ENCODE peak calls at places on chromosome 21, in ten cellular contexts. One of them, this sample, is unnamed.

GRCh38 chr21:44966135-44967081 is 26.6 kb downstream of the SLX9 start:
- DNase-seq in anterior cingulate cortex: no peak
- DNase-seq in T-helper 17 cell: no peak
- DNase-seq in mucosa of gallbladder: no peak
- DNase-seq in activated naive CD8-positive, alpha-beta T cell treated with anti-CD3 and anti-CD28 coated beads, Interleukin-2, amount 50 U/mL, for 24 hours: no peak
- DNase-seq in CD8-positive, alpha-beta memory T cell: no peak
- DNase-seq in trophoblast cell: no peak
- DNase-seq in M059J: no peak
- DNase-seq in stimulated activated CD8-positive, alpha-beta memory T cell treated with anti-CD3 and anti-CD28 coated beads, Interleukin-4, amount 100 ng/mL, for 1 hour: no peak
- DNase-seq in astrocyte of the spinal cord: no peak
- DNase-seq in this sample: no peak

GRCh38 chr21:45405819-45406762 is 1.1 kb downstream of the COL18A1 start:
- DNase-seq in trophoblast cell: no peak
- DNase-seq in mucosa of gallbladder: no peak
- DNase-seq in anterior cingulate cortex: no peak
- DNase-seq in M059J: peak; percentile 61
- DNase-seq in astrocyte of the spinal cord: peak; percentile 50
- DNase-seq in activated naive CD8-positive, alpha-beta T cell treated with anti-CD3 and anti-CD28 coated beads, Interleukin-2, amount 50 U/mL, for 24 hours: no peak
- DNase-seq in stimulated activated CD8-positive, alpha-beta memory T cell treated with anti-CD3 and anti-CD28 coated beads, Interleukin-4, amount 100 ng/mL, for 1 hour: no peak
- DNase-seq in T-helper 17 cell: no peak
- DNase-seq in CD8-positive, alpha-beta memory T cell: no peak
- DNase-seq in this sample: peak; percentile 28

GRCh38 chr21:40686526-40686925 is 160.4 kb downstream of the DSCAM start:
- DNase-seq in trophoblast cell: no peak
- DNase-seq in stimulated activated CD8-positive, alpha-beta memory T cell treated with anti-CD3 and anti-CD28 coated beads, Interleukin-4, amount 100 ng/mL, for 1 hour: no peak
- DNase-seq in T-helper 17 cell: no peak
- DNase-seq in M059J: no peak
- DNase-seq in astrocyte of the spinal cord: no peak
- DNase-seq in mucosa of gallbladder: no peak
- DNase-seq in activated naive CD8-positive, alpha-beta T cell treated with anti-CD3 and anti-CD28 coated beads, Interleukin-2, amount 50 U/mL, for 24 hours: no peak
- DNase-seq in anterior cingulate cortex: no peak
- DNase-seq in CD8-positive, alpha-beta memory T cell: no peak
- DNase-seq in this sample: no peak

GRCh38 chr21:31895069-31895851 is 22.4 kb downstream of the HUNK start:
- DNase-seq in astrocyte of the spinal cord: no peak
- DNase-seq in trophoblast cell: no peak
- DNase-seq in stimulated activated CD8-positive, alpha-beta memory T cell treated with anti-CD3 and anti-CD28 coated beads, Interleukin-4, amount 100 ng/mL, for 1 hour: no peak
- DNase-seq in CD8-positive, alpha-beta memory T cell: no peak
- DNase-seq in M059J: no peak
- DNase-seq in mucosa of gallbladder: no peak
- DNase-seq in activated naive CD8-positive, alpha-beta T cell treated with anti-CD3 and anti-CD28 coated beads, Interleukin-2, amount 50 U/mL, for 24 hours: no peak
- DNase-seq in anterior cingulate cortex: no peak
- DNase-seq in T-helper 17 cell: no peak
- DNase-seq in this sample: no peak

GRCh38 chr21:37658994-37659458 is 257.2 kb downstream of the KCNJ6 start:
- DNase-seq in anterior cingulate cortex: no peak
- DNase-seq in M059J: peak; percentile 92
- DNase-seq in astrocyte of the spinal cord: peak; percentile 64
- DNase-seq in CD8-positive, alpha-beta memory T cell: no peak
- DNase-seq in mucosa of gallbladder: peak; percentile 16
- DNase-seq in stimulated activated CD8-positive, alpha-beta memory T cell treated with anti-CD3 and anti-CD28 coated beads, Interleukin-4, amount 100 ng/mL, for 1 hour: no peak
- DNase-seq in T-helper 17 cell: no peak
- DNase-seq in activated naive CD8-positive, alpha-beta T cell treated with anti-CD3 and anti-CD28 coated beads, Interleukin-2, amount 50 U/mL, for 24 hours: no peak
- DNase-seq in trophoblast cell: peak; percentile 53
- DNase-seq in this sample: no peak

GRCh38 chr21:44735821-44736220 is 24.4 kb upstream of the TSPEAR start:
- DNase-seq in CD8-positive, alpha-beta memory T cell: no peak
- DNase-seq in trophoblast cell: no peak
- DNase-seq in stimulated activated CD8-positive, alpha-beta memory T cell treated with anti-CD3 and anti-CD28 coated beads, Interleukin-4, amount 100 ng/mL, for 1 hour: no peak
- DNase-seq in anterior cingulate cortex: no peak
- DNase-seq in T-helper 17 cell: no peak
- DNase-seq in astrocyte of the spinal cord: no peak
- DNase-seq in activated naive CD8-positive, alpha-beta T cell treated with anti-CD3 and anti-CD28 coated beads, Interleukin-2, amount 50 U/mL, for 24 hours: no peak
- DNase-seq in mucosa of gallbladder: no peak
- DNase-seq in M059J: no peak
- DNase-seq in this sample: no peak

GRCh38 chr21:42847726-42848125 is 31.6 kb downstream of the WDR4 start:
- DNase-seq in M059J: no peak
- DNase-seq in activated naive CD8-positive, alpha-beta T cell treated with anti-CD3 and anti-CD28 coated beads, Interleukin-2, amount 50 U/mL, for 24 hours: no peak
- DNase-seq in CD8-positive, alpha-beta memory T cell: no peak
- DNase-seq in trophoblast cell: no peak
- DNase-seq in T-helper 17 cell: no peak
- DNase-seq in astrocyte of the spinal cord: no peak
- DNase-seq in stimulated activated CD8-positive, alpha-beta memory T cell treated with anti-CD3 and anti-CD28 coated beads, Interleukin-4, amount 100 ng/mL, for 1 hour: no peak
- DNase-seq in mucosa of gallbladder: no peak
- DNase-seq in anterior cingulate cortex: no peak
- DNase-seq in this sample: no peak

GRCh38 chr21:39319814-39320332 is 6.4 kb upstream of the BRWD1 start:
- DNase-seq in anterior cingulate cortex: no peak
- DNase-seq in trophoblast cell: no peak
- DNase-seq in T-helper 17 cell: no peak
- DNase-seq in CD8-positive, alpha-beta memory T cell: no peak
- DNase-seq in mucosa of gallbladder: no peak
- DNase-seq in activated naive CD8-positive, alpha-beta T cell treated with anti-CD3 and anti-CD28 coated beads, Interleukin-2, amount 50 U/mL, for 24 hours: no peak
- DNase-seq in M059J: no peak
- DNase-seq in stimulated activated CD8-positive, alpha-beta memory T cell treated with anti-CD3 and anti-CD28 coated beads, Interleukin-4, amount 100 ng/mL, for 1 hour: no peak
- DNase-seq in astrocyte of the spinal cord: no peak
- DNase-seq in this sample: no peak

GRCh38 chr21:37593015-37593414 is 226.4 kb downstream of the DYRK1A start:
- DNase-seq in trophoblast cell: no peak
- DNase-seq in T-helper 17 cell: no peak
- DNase-seq in astrocyte of the spinal cord: peak; percentile 6
- DNase-seq in M059J: no peak
- DNase-seq in mucosa of gallbladder: no peak
- DNase-seq in stimulated activated CD8-positive, alpha-beta memory T cell treated with anti-CD3 and anti-CD28 coated beads, Interleukin-4, amount 100 ng/mL, for 1 hour: no peak
- DNase-seq in CD8-positive, alpha-beta memory T cell: no peak
- DNase-seq in activated naive CD8-positive, alpha-beta T cell treated with anti-CD3 and anti-CD28 coated beads, Interleukin-2, amount 50 U/mL, for 24 hours: no peak
- DNase-seq in anterior cingulate cortex: no peak
- DNase-seq in this sample: no peak

GRCh38 chr21:34878940-34879339 is 170.2 kb downstream of the RUNX1 start:
- DNase-seq in CD8-positive, alpha-beta memory T cell: no peak
- DNase-seq in astrocyte of the spinal cord: no peak
- DNase-seq in activated naive CD8-positive, alpha-beta T cell treated with anti-CD3 and anti-CD28 coated beads, Interleukin-2, amount 50 U/mL, for 24 hours: no peak
- DNase-seq in mucosa of gallbladder: no peak
- DNase-seq in stimulated activated CD8-positive, alpha-beta memory T cell treated with anti-CD3 and anti-CD28 coated beads, Interleukin-4, amount 100 ng/mL, for 1 hour: no peak
- DNase-seq in anterior cingulate cortex: no peak
- DNase-seq in T-helper 17 cell: no peak
- DNase-seq in trophoblast cell: no peak
- DNase-seq in M059J: no peak
- DNase-seq in this sample: no peak

GRCh38 chr21:14691924-14692323 is 145.8 kb upstream of the SAMSN1 start:
- DNase-seq in activated naive CD8-positive, alpha-beta T cell treated with anti-CD3 and anti-CD28 coated beads, Interleukin-2, amount 50 U/mL, for 24 hours: no peak
- DNase-seq in T-helper 17 cell: no peak
- DNase-seq in CD8-positive, alpha-beta memory T cell: no peak
- DNase-seq in mucosa of gallbladder: no peak
- DNase-seq in anterior cingulate cortex: no peak
- DNase-seq in trophoblast cell: no peak
- DNase-seq in astrocyte of the spinal cord: no peak
- DNase-seq in stimulated activated CD8-positive, alpha-beta memory T cell treated with anti-CD3 and anti-CD28 coated beads, Interleukin-4, amount 100 ng/mL, for 1 hour: no peak
- DNase-seq in M059J: no peak
- DNase-seq in this sample: no peak

GRCh38 chr21:45945066-45945867 is 36.3 kb upstream of the COL6A1 start:
- DNase-seq in astrocyte of the spinal cord: no peak
- DNase-seq in mucosa of gallbladder: no peak
- DNase-seq in M059J: no peak
- DNase-seq in stimulated activated CD8-positive, alpha-beta memory T cell treated with anti-CD3 and anti-CD28 coated beads, Interleukin-4, amount 100 ng/mL, for 1 hour: no peak
- DNase-seq in CD8-positive, alpha-beta memory T cell: no peak
- DNase-seq in T-helper 17 cell: no peak
- DNase-seq in trophoblast cell: no peak
- DNase-seq in anterior cingulate cortex: no peak
- DNase-seq in activated naive CD8-positive, alpha-beta T cell treated with anti-CD3 and anti-CD28 coated beads, Interleukin-2, amount 50 U/mL, for 24 hours: no peak
- DNase-seq in this sample: no peak

This sample was measured in activated naive CD4-positive, alpha-beta T cell treated with anti-CD3 and anti-CD28 coated beads, Interleukin-2, amount 10 ng/mL, durations not matched to agents 7 days and 5 days.